ENCODE peak calls at places on chromosome 21, in nine cellular contexts. Q, I, R, K, E, M, C, F and P are unnamed samples.

GRCh38 chr21:39189857-39190604 is 6.8 kb upstream of the PSMG1 start:
- DNase-seq in Q (no peak), R (no peak), M (no peak), C (no peak), I (no peak), E (no peak), K (no peak), F (no peak), P (no peak)

GRCh38 chr21:25513810-25514209 is 93.5 kb downstream of the MRPL39 start:
- DNase-seq in R (no peak), Q (no peak), K (no peak), M (no peak), E (no peak), I (no peak), F (no peak), C (no peak), P (no peak)

GRCh38 chr21:16124397-16125130 is 394.8 kb downstream of the USP25 start:
- DNase-seq in C (peak; percentile 65), K (no peak), I (no peak), F (peak; percentile 43), R (no peak), E (no peak), M (no peak), Q (no peak), P (no peak)

GRCh38 chr21:44054710-44055109 is 42.6 kb downstream of the TRAPPC10 start:
- DNase-seq in R (no peak), Q (no peak), M (no peak), I (no peak), K (no peak), C (no peak), F (no peak), E (no peak), P (no peak)

GRCh38 chr21:33299181-33299752 is 25.5 kb upstream of the IFNAR1 start:
- DNase-seq in Q (no peak), I (no peak), R (no peak), E (no peak), K (no peak), M (no peak), C (no peak), F (no peak), P (no peak)

GRCh38 chr21:15741510-15741909 is 11.7 kb downstream of the USP25 start:
- DNase-seq in F (no peak), C (no peak), Q (no peak), I (no peak), K (no peak), R (no peak), M (no peak), E (no peak), P (no peak)

GRCh38 chr21:28325618-28326017 is 667.1 kb downstream of the LTN1 start:
- DNase-seq in R (no peak), Q (no peak), E (no peak), M (peak; percentile 41), F (no peak), C (no peak), I (no peak), K (no peak), P (no peak)

GRCh38 chr21:38567577-38568360 is 69.5 kb upstream of the ERG start:
- DNase-seq in I (no peak), C (peak; percentile 18), R (no peak), Q (no peak), F (no peak), K (no peak), M (peak; percentile 9), E (no peak), P (no peak)

GRCh38 chr21:46049890-46050650 is 47.8 kb upstream of the COL6A2 start:
- DNase-seq in I (peak; percentile 70), K (no peak), C (peak; percentile 57), R (no peak), F (no peak), E (no peak), Q (no peak), M (no peak), P (no peak)

GRCh38 chr21:46051379-46051770 is 46.5 kb upstream of the COL6A2 start:
- DNase-seq in R (no peak), F (no peak), K (no peak), E (no peak), Q (no peak), C (peak; percentile 17), M (no peak), I (no peak), P (no peak)

GRCh38 chr21:46051821-46052675 is 45.9 kb upstream of the COL6A2 start:
- DNase-seq in Q (no peak), E (no peak), F (no peak), C (peak; percentile 20), R (no peak), K (no peak), I (no peak), M (no peak), P (no peak)

GRCh38 chr21:46048926-46049889 is 48.7 kb upstream of the COL6A2 start:
- DNase-seq in M (no peak), C (peak; percentile 97), Q (peak; percentile 70), K (no peak), E (no peak), F (peak; percentile 90), I (peak; percentile 89), R (peak; percentile 67), P (peak; percentile 54)

DNA sequence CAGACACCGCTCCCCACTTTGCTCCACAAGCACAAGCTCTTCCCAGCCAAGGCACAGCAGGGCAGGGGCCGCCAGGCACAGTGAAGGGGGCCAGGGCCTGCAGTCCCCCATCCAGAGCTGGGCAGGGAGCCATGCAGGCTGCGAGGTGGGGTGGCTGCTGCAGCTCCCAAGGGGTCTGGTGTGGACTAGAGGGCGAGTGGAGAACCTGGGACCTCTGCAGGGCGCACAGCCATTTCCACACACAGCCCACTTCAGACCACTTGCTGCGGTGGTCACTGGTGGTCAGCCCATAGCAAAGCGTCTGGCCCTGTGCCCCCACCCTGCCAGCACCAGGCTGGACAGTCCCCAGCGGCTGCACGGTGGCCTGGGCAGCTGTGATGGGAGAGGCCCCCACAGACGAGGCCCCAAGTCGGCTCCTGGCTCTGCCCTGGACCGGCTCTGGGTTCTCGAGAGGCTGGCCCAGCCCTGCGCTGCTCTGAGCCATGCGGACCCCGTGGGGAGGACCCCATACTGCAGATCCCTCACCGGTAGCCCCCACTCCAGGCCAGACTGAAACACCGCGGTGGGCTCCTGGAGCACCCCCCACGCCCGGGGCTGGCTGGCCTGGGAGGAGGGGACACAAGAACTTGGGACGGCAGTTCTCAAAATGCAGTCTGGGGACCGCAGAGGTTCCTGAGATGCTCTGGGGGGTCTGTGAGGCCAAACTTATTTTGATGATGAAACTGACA is 47.1 kb upstream of the COL6A2 start:
- DNase-seq in K (no peak), M (no peak), C (peak; percentile 42), Q (no peak), I (no peak), F (no peak), R (no peak), E (no peak), P (no peak)
- H3K27ac ChIP-seq in K (no peak overlapping the region), M (no peak overlapping the region), C (peak overlapping the region; percentile 84), Q (no peak overlapping the region), I (no peak overlapping the region), F (peak overlapping the region; percentile 87), R (no peak overlapping the region), E (no peak overlapping the region), P (no peak overlapping the region)

DNA sequence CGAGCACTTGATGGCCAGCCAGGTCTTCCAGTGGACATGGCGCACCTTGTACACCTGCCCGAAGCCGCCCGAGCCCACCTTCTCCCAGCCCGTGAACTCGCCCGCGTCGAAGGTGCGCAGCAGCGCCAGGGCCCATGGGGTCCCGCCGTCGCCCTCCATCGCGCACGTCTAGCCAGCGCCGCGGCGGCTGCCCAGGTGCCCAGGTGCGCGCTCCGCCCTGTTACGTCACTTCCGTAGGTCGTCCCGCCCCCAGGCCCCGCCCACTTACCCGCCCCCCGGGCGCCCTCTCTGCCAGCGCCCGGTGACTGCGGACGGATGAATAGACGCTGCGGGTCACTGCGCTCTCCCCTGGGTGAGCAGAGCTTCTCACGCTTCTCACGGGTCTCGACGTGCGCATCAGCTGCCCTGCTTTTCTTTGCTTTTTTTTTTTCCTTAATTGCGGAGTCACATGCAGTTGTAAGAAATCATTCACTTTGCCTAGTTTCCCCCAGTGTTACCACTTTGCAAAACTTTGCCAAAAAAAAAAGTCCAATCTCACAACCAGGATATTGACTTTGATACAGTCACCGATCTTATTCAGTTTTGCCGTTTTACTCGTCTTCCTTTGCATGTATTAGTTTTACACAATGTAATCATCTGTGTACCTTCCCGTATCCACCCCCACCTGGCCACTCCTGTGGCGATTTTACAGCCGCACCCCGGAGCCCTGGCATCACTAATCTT is at the start of gene RIPK4:
- DNase-seq in M (peak; percentile 44), R (no peak), F (no peak), E (peak; percentile 60), K (no peak), Q (peak; percentile 90), C (no peak), I (peak; percentile 66), P (peak; percentile 92)
- TF ChIP-seq POLR2A in M (peak; percentile 67), R (no peak), F (no peak), E (peak; percentile 31), K (no peak), Q (peak; percentile 98), C (no peak), I (no peak), P (no peak)

GRCh38 chr21:46515109-46515508 is 56.4 kb downstream of the DIP2A start:
- DNase-seq in Q (peak; percentile 73), I (peak; percentile 69), C (peak; percentile 51), F (peak; percentile 32), R (peak; percentile 86), K (no peak), E (no peak), M (no peak), P (peak; percentile 82)

GRCh38 chr21:46518983-46519583 is 60.4 kb downstream of the DIP2A start:
- DNase-seq in M (no peak), R (no peak), K (no peak), F (no peak), E (no peak), Q (no peak), C (no peak), I (no peak), P (no peak)

GRCh38 chr21:46516068-46516467 is 57.4 kb downstream of the DIP2A start:
- DNase-seq in I (no peak), E (no peak), C (no peak), R (no peak), M (no peak), Q (no peak), F (no peak), K (no peak), P (no peak)

DNA sequence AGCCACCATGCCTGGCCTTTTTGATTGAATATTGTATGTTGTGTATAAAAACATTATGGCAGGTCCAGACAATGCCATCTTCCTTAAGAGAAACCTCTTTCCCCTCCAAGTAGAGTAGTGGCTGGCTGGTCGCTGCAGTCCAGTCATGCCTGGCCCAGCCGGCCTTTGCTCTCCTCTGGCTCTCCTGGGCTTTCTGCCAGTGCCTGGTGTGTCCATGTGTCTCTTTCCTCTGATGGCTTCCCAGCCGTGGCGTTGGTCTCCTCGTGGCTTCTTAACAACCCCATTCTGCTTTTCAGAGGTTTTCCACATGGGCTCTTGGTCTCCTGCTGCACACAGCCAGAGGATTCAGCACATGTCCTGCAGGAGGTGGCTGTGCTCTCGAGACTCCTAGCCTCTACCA is 58.7 kb downstream of the DIP2A start:
- DNase-seq in F (no peak), E (no peak), Q (peak; percentile 47), R (peak; percentile 67), C (no peak), M (no peak), K (no peak), I (no peak), P (peak; percentile 33)
- TF ChIP-seq CTCF in F (no peak), E (no peak), Q (no peak), R (no peak), C (no peak), M (no peak), K (no peak), I (no peak), P (no peak)

DNA sequence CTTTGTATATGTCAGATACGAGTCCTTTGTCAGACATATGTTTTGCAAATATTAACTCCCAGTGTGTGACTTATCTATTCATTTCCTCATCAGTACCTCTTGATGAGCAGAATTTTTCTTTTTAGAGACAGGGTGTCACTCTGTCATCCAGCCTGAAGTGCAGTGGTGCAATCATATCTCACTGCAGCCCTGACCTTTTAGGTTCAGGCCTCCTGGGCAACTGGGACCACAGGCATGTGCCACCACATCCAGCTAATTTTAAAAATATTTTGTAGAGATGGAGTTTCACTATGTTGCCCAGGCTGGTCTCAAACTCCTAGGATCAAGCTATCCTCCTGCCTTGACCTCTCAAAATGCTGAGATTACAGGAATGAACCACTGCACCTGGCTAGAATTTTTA is 93.0 kb downstream of the HLCS start:
- DNase-seq in K (no peak), M (no peak), R (no peak), C (no peak), Q (no peak), F (no peak), E (no peak), I (no peak), P (no peak)
- H3K27ac ChIP-seq in K (no peak overlapping the region), M (no peak overlapping the region), R (no peak overlapping the region), C (no peak overlapping the region), Q (no peak overlapping the region), F (no peak overlapping the region), E (peak overlapping the region; percentile 30), I (no peak overlapping the region), P (no peak overlapping the region)